ENCODE peak calls at places on chromosomes 1 and 21, in four cellular contexts. X is activated T-helper 2 cell treated with anti-CD3 and anti-CD28 coated beads, Interferon-gamma antibody, Interleukin-2, Interleukin-4, amounts not matched to agents 10 μg/mL and 5 μg/mL and 100 μg/mL, durations not matched to agents 14 hours and 24 hours and 36 hours; W is stimulated activated CD8-positive, alpha-beta memory T cell treated with anti-CD3 and anti-CD28 coated beads, Interleukin-4, amount 100 ng/mL, for 1 hour; C is WTC11. G is an unnamed sample.
A peak's percentile ranks its signal among the peaks of the same experiment; 100 is the strongest.

GRCh38 chr21:43893536-43894205 is 28.6 kb downstream of the AGPAT3 start:
- DNase-seq in X (peak; percentile 26), W (no peak), C (no peak), G (no peak)

GRCh38 chr1:194225781-194226180 is 1039.4 kb upstream of the B3GALT2 start:
- DNase-seq in X (no peak), W (no peak), C (no peak), G (no peak)

GRCh38 chr1:151024540-151025146 is 11.7 kb upstream of the BNIPL start:
- DNase-seq in X (peak; percentile 72), W (peak; percentile 80), C (peak; percentile 92), G (peak; percentile 83)

GRCh38 chr1:76285578-76286135 is 211.1 kb downstream of the ST6GALNAC3 start:
- DNase-seq in X (no peak), W (no peak), C (no peak), G (no peak)

GRCh38 chr1:171420810-171421209 is 64.5 kb upstream of the PRRC2C start:
- DNase-seq in X (no peak), W (no peak), C (no peak), G (no peak)

GRCh38 chr1:229893762-229894444 is 173.1 kb upstream of the GALNT2 start:
- DNase-seq in X (no peak), W (no peak), C (no peak), G (no peak)

GRCh38 chr1:236066828-236067386 is 2.0 kb upstream of the NID1 start:
- DNase-seq in X (peak; percentile 61), W (peak; percentile 53), C (no peak), G (no peak)

GRCh38 chr1:30183895-30184294 is 539.5 kb downstream of the MATN1 start:
- DNase-seq in X (no peak), W (no peak), C (no peak), G (peak; percentile 20)

GRCh38 chr21:44253832-44254700 is 7.6 kb downstream of the DNMT3L start:
- DNase-seq in X (no peak), W (no peak), C (no peak), G (peak; percentile 38)

G was measured in ecto neural progenitor cell.